ENCODE peak calls at places on chromosomes 7 and 10, in six cellular contexts. One of them, this sample, is unnamed.

GRCh38 chr10:80290474-80291220 is 1.2 kb upstream of the MAT1A start:
- DNase-seq in NCI-H82: no peak
- DNase-seq in activated T-helper 9 cell treated with anti-CD3 and anti-CD28 coated beads, Interleukin-2, amount 50 U/mL, for 16 hours: no peak
- DNase-seq in activated CD4-positive, alpha-beta T cell treated with anti-CD3 and anti-CD28 coated beads, Interleukin-2, amount 10 ng/mL, durations not matched to agents 7 days and 5 days: no peak
- DNase-seq in GM10248: no peak
- DNase-seq in NCI-H2171 treated with DMSO at 0.1 percent for 48 hours: no peak
- DNase-seq in this sample: no peak

GRCh38 chr10:92087750-92088395 is 164.3 kb downstream of the BTAF1 start:
- DNase-seq in NCI-H82: peak
- DNase-seq in activated T-helper 9 cell treated with anti-CD3 and anti-CD28 coated beads, Interleukin-2, amount 50 U/mL, for 16 hours: peak
- DNase-seq in activated CD4-positive, alpha-beta T cell treated with anti-CD3 and anti-CD28 coated beads, Interleukin-2, amount 10 ng/mL, durations not matched to agents 7 days and 5 days: peak
- DNase-seq in GM10248: peak
- DNase-seq in NCI-H2171 treated with DMSO at 0.1 percent for 48 hours: peak
- DNase-seq in this sample: peak

GRCh38 chr7:138120140-138120827 is 44.0 kb downstream of the AKR1D1 start:
- DNase-seq in NCI-H82: no peak
- DNase-seq in activated T-helper 9 cell treated with anti-CD3 and anti-CD28 coated beads, Interleukin-2, amount 50 U/mL, for 16 hours: no peak
- DNase-seq in activated CD4-positive, alpha-beta T cell treated with anti-CD3 and anti-CD28 coated beads, Interleukin-2, amount 10 ng/mL, durations not matched to agents 7 days and 5 days: no peak
- DNase-seq in GM10248: no peak
- DNase-seq in NCI-H2171 treated with DMSO at 0.1 percent for 48 hours: no peak
- DNase-seq in this sample: no peak

GRCh38 chr7:92754756-92755581 is 81.4 kb downstream of the CDK6 start:
- DNase-seq in NCI-H82: peak
- DNase-seq in activated T-helper 9 cell treated with anti-CD3 and anti-CD28 coated beads, Interleukin-2, amount 50 U/mL, for 16 hours: no peak
- DNase-seq in activated CD4-positive, alpha-beta T cell treated with anti-CD3 and anti-CD28 coated beads, Interleukin-2, amount 10 ng/mL, durations not matched to agents 7 days and 5 days: no peak
- DNase-seq in GM10248: no peak
- DNase-seq in NCI-H2171 treated with DMSO at 0.1 percent for 48 hours: peak
- DNase-seq in this sample: peak

GRCh38 chr10:37124532-37124931 is 866 bp upstream of the ANKRD30A start:
- DNase-seq in NCI-H82: no peak
- DNase-seq in activated T-helper 9 cell treated with anti-CD3 and anti-CD28 coated beads, Interleukin-2, amount 50 U/mL, for 16 hours: no peak
- DNase-seq in activated CD4-positive, alpha-beta T cell treated with anti-CD3 and anti-CD28 coated beads, Interleukin-2, amount 10 ng/mL, durations not matched to agents 7 days and 5 days: no peak
- DNase-seq in GM10248: no peak
- DNase-seq in NCI-H2171 treated with DMSO at 0.1 percent for 48 hours: no peak
- DNase-seq in this sample: no peak

GRCh38 chr7:68576366-68576765 is 1021.9 kb upstream of the AUTS2 start:
- DNase-seq in NCI-H82: no peak
- DNase-seq in activated T-helper 9 cell treated with anti-CD3 and anti-CD28 coated beads, Interleukin-2, amount 50 U/mL, for 16 hours: no peak
- DNase-seq in activated CD4-positive, alpha-beta T cell treated with anti-CD3 and anti-CD28 coated beads, Interleukin-2, amount 10 ng/mL, durations not matched to agents 7 days and 5 days: no peak
- DNase-seq in GM10248: no peak
- DNase-seq in NCI-H2171 treated with DMSO at 0.1 percent for 48 hours: no peak
- DNase-seq in this sample: no peak

GRCh38 chr10:119455609-119456434 is 86.7 kb downstream of the RGS10 start:
- DNase-seq in NCI-H82: no peak
- DNase-seq in activated T-helper 9 cell treated with anti-CD3 and anti-CD28 coated beads, Interleukin-2, amount 50 U/mL, for 16 hours: no peak
- DNase-seq in activated CD4-positive, alpha-beta T cell treated with anti-CD3 and anti-CD28 coated beads, Interleukin-2, amount 10 ng/mL, durations not matched to agents 7 days and 5 days: no peak
- DNase-seq in GM10248: peak
- DNase-seq in NCI-H2171 treated with DMSO at 0.1 percent for 48 hours: no peak
- DNase-seq in this sample: no peak

GRCh38 chr10:13528875-13529713 is at the start of gene BEND7:
- DNase-seq in NCI-H82: peak
- DNase-seq in activated T-helper 9 cell treated with anti-CD3 and anti-CD28 coated beads, Interleukin-2, amount 50 U/mL, for 16 hours: no peak
- DNase-seq in activated CD4-positive, alpha-beta T cell treated with anti-CD3 and anti-CD28 coated beads, Interleukin-2, amount 10 ng/mL, durations not matched to agents 7 days and 5 days: no peak
- DNase-seq in GM10248: peak
- DNase-seq in NCI-H2171 treated with DMSO at 0.1 percent for 48 hours: peak
- DNase-seq in this sample: peak

GRCh38 chr10:119191881-119192280 is 13.3 kb upstream of the PRDX3 start:
- DNase-seq in NCI-H82: no peak
- DNase-seq in activated T-helper 9 cell treated with anti-CD3 and anti-CD28 coated beads, Interleukin-2, amount 50 U/mL, for 16 hours: no peak
- DNase-seq in activated CD4-positive, alpha-beta T cell treated with anti-CD3 and anti-CD28 coated beads, Interleukin-2, amount 10 ng/mL, durations not matched to agents 7 days and 5 days: no peak
- DNase-seq in GM10248: no peak
- DNase-seq in NCI-H2171 treated with DMSO at 0.1 percent for 48 hours: no peak
- DNase-seq in this sample: no peak

GRCh38 chr10:132973903-132974241 is 31.5 kb upstream of the CFAP46 start:
- DNase-seq in NCI-H82: no peak
- DNase-seq in activated T-helper 9 cell treated with anti-CD3 and anti-CD28 coated beads, Interleukin-2, amount 50 U/mL, for 16 hours: no peak
- DNase-seq in activated CD4-positive, alpha-beta T cell treated with anti-CD3 and anti-CD28 coated beads, Interleukin-2, amount 10 ng/mL, durations not matched to agents 7 days and 5 days: no peak
- DNase-seq in GM10248: no peak
- DNase-seq in NCI-H2171 treated with DMSO at 0.1 percent for 48 hours: no peak
- DNase-seq in this sample: no peak

GRCh38 chr7:155935005-155935557 is 122.8 kb upstream of the SHH start:
- DNase-seq in NCI-H82: no peak
- DNase-seq in activated T-helper 9 cell treated with anti-CD3 and anti-CD28 coated beads, Interleukin-2, amount 50 U/mL, for 16 hours: no peak
- DNase-seq in activated CD4-positive, alpha-beta T cell treated with anti-CD3 and anti-CD28 coated beads, Interleukin-2, amount 10 ng/mL, durations not matched to agents 7 days and 5 days: no peak
- DNase-seq in GM10248: no peak
- DNase-seq in NCI-H2171 treated with DMSO at 0.1 percent for 48 hours: no peak
- DNase-seq in this sample: no peak

GRCh38 chr7:122225874-122226273 is 78.7 kb downstream of the FEZF1 start:
- DNase-seq in NCI-H82: no peak
- DNase-seq in activated T-helper 9 cell treated with anti-CD3 and anti-CD28 coated beads, Interleukin-2, amount 50 U/mL, for 16 hours: no peak
- DNase-seq in activated CD4-positive, alpha-beta T cell treated with anti-CD3 and anti-CD28 coated beads, Interleukin-2, amount 10 ng/mL, durations not matched to agents 7 days and 5 days: no peak
- DNase-seq in GM10248: no peak
- DNase-seq in NCI-H2171 treated with DMSO at 0.1 percent for 48 hours: no peak
- DNase-seq in this sample: no peak

GRCh38 chr7:156792611-156793010 is 100.4 kb downstream of the LMBR1 start:
- DNase-seq in NCI-H82: no peak
- DNase-seq in activated T-helper 9 cell treated with anti-CD3 and anti-CD28 coated beads, Interleukin-2, amount 50 U/mL, for 16 hours: no peak
- DNase-seq in activated CD4-positive, alpha-beta T cell treated with anti-CD3 and anti-CD28 coated beads, Interleukin-2, amount 10 ng/mL, durations not matched to agents 7 days and 5 days: no peak
- DNase-seq in GM10248: no peak
- DNase-seq in NCI-H2171 treated with DMSO at 0.1 percent for 48 hours: peak
- DNase-seq in this sample: no peak

GRCh38 chr7:152869677-152870051 is 110.1 kb downstream of the ACTR3B start:
- DNase-seq in NCI-H82: no peak
- DNase-seq in activated T-helper 9 cell treated with anti-CD3 and anti-CD28 coated beads, Interleukin-2, amount 50 U/mL, for 16 hours: no peak
- DNase-seq in activated CD4-positive, alpha-beta T cell treated with anti-CD3 and anti-CD28 coated beads, Interleukin-2, amount 10 ng/mL, durations not matched to agents 7 days and 5 days: no peak
- DNase-seq in GM10248: no peak
- DNase-seq in NCI-H2171 treated with DMSO at 0.1 percent for 48 hours: no peak
- DNase-seq in this sample: no peak

GRCh38 chr10:119724630-119725549 is 960 bp upstream of the INPP5F start:
- DNase-seq in NCI-H82: peak
- DNase-seq in activated T-helper 9 cell treated with anti-CD3 and anti-CD28 coated beads, Interleukin-2, amount 50 U/mL, for 16 hours: no peak
- DNase-seq in activated CD4-positive, alpha-beta T cell treated with anti-CD3 and anti-CD28 coated beads, Interleukin-2, amount 10 ng/mL, durations not matched to agents 7 days and 5 days: no peak
- DNase-seq in GM10248: peak
- DNase-seq in NCI-H2171 treated with DMSO at 0.1 percent for 48 hours: peak
- DNase-seq in this sample: peak

GRCh38 chr10:96138102-96138501 is 8.0 kb downstream of the ZNF518A start:
- DNase-seq in NCI-H82: no peak
- DNase-seq in activated T-helper 9 cell treated with anti-CD3 and anti-CD28 coated beads, Interleukin-2, amount 50 U/mL, for 16 hours: no peak
- DNase-seq in activated CD4-positive, alpha-beta T cell treated with anti-CD3 and anti-CD28 coated beads, Interleukin-2, amount 10 ng/mL, durations not matched to agents 7 days and 5 days: no peak
- DNase-seq in GM10248: peak
- DNase-seq in NCI-H2171 treated with DMSO at 0.1 percent for 48 hours: no peak
- DNase-seq in this sample: no peak

GRCh38 chr7:35785250-35785649 is 15.6 kb upstream of the SEPTIN7 start:
- DNase-seq in NCI-H82: no peak
- DNase-seq in activated T-helper 9 cell treated with anti-CD3 and anti-CD28 coated beads, Interleukin-2, amount 50 U/mL, for 16 hours: no peak
- DNase-seq in activated CD4-positive, alpha-beta T cell treated with anti-CD3 and anti-CD28 coated beads, Interleukin-2, amount 10 ng/mL, durations not matched to agents 7 days and 5 days: no peak
- DNase-seq in GM10248: no peak
- DNase-seq in NCI-H2171 treated with DMSO at 0.1 percent for 48 hours: no peak
- DNase-seq in this sample: no peak

GRCh38 chr10:124240721-124241350 is 147.4 kb upstream of the CHST15 start:
- DNase-seq in NCI-H82: no peak
- DNase-seq in activated T-helper 9 cell treated with anti-CD3 and anti-CD28 coated beads, Interleukin-2, amount 50 U/mL, for 16 hours: no peak
- DNase-seq in activated CD4-positive, alpha-beta T cell treated with anti-CD3 and anti-CD28 coated beads, Interleukin-2, amount 10 ng/mL, durations not matched to agents 7 days and 5 days: no peak
- DNase-seq in GM10248: no peak
- DNase-seq in NCI-H2171 treated with DMSO at 0.1 percent for 48 hours: no peak
- DNase-seq in this sample: no peak

GRCh38 chr10:124493191-124493936 is 31.7 kb downstream of the LHPP start:
- DNase-seq in NCI-H82: no peak
- DNase-seq in activated T-helper 9 cell treated with anti-CD3 and anti-CD28 coated beads, Interleukin-2, amount 50 U/mL, for 16 hours: no peak
- DNase-seq in activated CD4-positive, alpha-beta T cell treated with anti-CD3 and anti-CD28 coated beads, Interleukin-2, amount 10 ng/mL, durations not matched to agents 7 days and 5 days: no peak
- DNase-seq in GM10248: no peak
- DNase-seq in NCI-H2171 treated with DMSO at 0.1 percent for 48 hours: no peak
- DNase-seq in this sample: peak

GRCh38 chr10:48463318-48464003 is 141.4 kb downstream of the ARHGAP22 start:
- DNase-seq in NCI-H82: no peak
- DNase-seq in activated T-helper 9 cell treated with anti-CD3 and anti-CD28 coated beads, Interleukin-2, amount 50 U/mL, for 16 hours: no peak
- DNase-seq in activated CD4-positive, alpha-beta T cell treated with anti-CD3 and anti-CD28 coated beads, Interleukin-2, amount 10 ng/mL, durations not matched to agents 7 days and 5 days: no peak
- DNase-seq in GM10248: no peak
- DNase-seq in NCI-H2171 treated with DMSO at 0.1 percent for 48 hours: no peak
- DNase-seq in this sample: no peak

GRCh38 chr7:475951-476441 is 43.6 kb downstream of the PDGFA start:
- DNase-seq in NCI-H82: no peak
- DNase-seq in activated T-helper 9 cell treated with anti-CD3 and anti-CD28 coated beads, Interleukin-2, amount 50 U/mL, for 16 hours: no peak
- DNase-seq in activated CD4-positive, alpha-beta T cell treated with anti-CD3 and anti-CD28 coated beads, Interleukin-2, amount 10 ng/mL, durations not matched to agents 7 days and 5 days: no peak
- DNase-seq in GM10248: no peak
- DNase-seq in NCI-H2171 treated with DMSO at 0.1 percent for 48 hours: no peak
- DNase-seq in this sample: no peak

GRCh38 chr10:62037166-62037831 is 135.8 kb downstream of the ARID5B start:
- DNase-seq in NCI-H82: no peak
- DNase-seq in activated T-helper 9 cell treated with anti-CD3 and anti-CD28 coated beads, Interleukin-2, amount 50 U/mL, for 16 hours: no peak
- DNase-seq in activated CD4-positive, alpha-beta T cell treated with anti-CD3 and anti-CD28 coated beads, Interleukin-2, amount 10 ng/mL, durations not matched to agents 7 days and 5 days: no peak
- DNase-seq in GM10248: no peak
- DNase-seq in NCI-H2171 treated with DMSO at 0.1 percent for 48 hours: no peak
- DNase-seq in this sample: no peak

GRCh38 chr7:80722596-80723141 is 84.2 kb downstream of the CD36 start:
- DNase-seq in NCI-H82: peak
- DNase-seq in activated T-helper 9 cell treated with anti-CD3 and anti-CD28 coated beads, Interleukin-2, amount 50 U/mL, for 16 hours: no peak
- DNase-seq in activated CD4-positive, alpha-beta T cell treated with anti-CD3 and anti-CD28 coated beads, Interleukin-2, amount 10 ng/mL, durations not matched to agents 7 days and 5 days: no peak
- DNase-seq in GM10248: no peak
- DNase-seq in NCI-H2171 treated with DMSO at 0.1 percent for 48 hours: no peak
- DNase-seq in this sample: no peak

GRCh38 chr10:60335708-60336107 is 54.0 kb downstream of the ANK3 start:
- DNase-seq in NCI-H82: peak
- DNase-seq in activated T-helper 9 cell treated with anti-CD3 and anti-CD28 coated beads, Interleukin-2, amount 50 U/mL, for 16 hours: no peak
- DNase-seq in activated CD4-positive, alpha-beta T cell treated with anti-CD3 and anti-CD28 coated beads, Interleukin-2, amount 10 ng/mL, durations not matched to agents 7 days and 5 days: no peak
- DNase-seq in GM10248: no peak
- DNase-seq in NCI-H2171 treated with DMSO at 0.1 percent for 48 hours: no peak
- DNase-seq in this sample: no peak

GRCh38 chr7:48389977-48390376 is 218.7 kb downstream of the ABCA13 start:
- DNase-seq in NCI-H82: no peak
- DNase-seq in activated T-helper 9 cell treated with anti-CD3 and anti-CD28 coated beads, Interleukin-2, amount 50 U/mL, for 16 hours: no peak
- DNase-seq in activated CD4-positive, alpha-beta T cell treated with anti-CD3 and anti-CD28 coated beads, Interleukin-2, amount 10 ng/mL, durations not matched to agents 7 days and 5 days: no peak
- DNase-seq in GM10248: no peak
- DNase-seq in NCI-H2171 treated with DMSO at 0.1 percent for 48 hours: no peak
- DNase-seq in this sample: no peak

GRCh38 chr10:66934711-66935110 is 8.9 kb downstream of the LRRTM3 start:
- DNase-seq in NCI-H82: no peak
- DNase-seq in activated T-helper 9 cell treated with anti-CD3 and anti-CD28 coated beads, Interleukin-2, amount 50 U/mL, for 16 hours: no peak
- DNase-seq in activated CD4-positive, alpha-beta T cell treated with anti-CD3 and anti-CD28 coated beads, Interleukin-2, amount 10 ng/mL, durations not matched to agents 7 days and 5 days: no peak
- DNase-seq in GM10248: no peak
- DNase-seq in NCI-H2171 treated with DMSO at 0.1 percent for 48 hours: no peak
- DNase-seq in this sample: no peak

GRCh38 chr10:54203426-54203825 is 597.6 kb downstream of the PCDH15 start:
- DNase-seq in NCI-H82: no peak
- DNase-seq in activated T-helper 9 cell treated with anti-CD3 and anti-CD28 coated beads, Interleukin-2, amount 50 U/mL, for 16 hours: no peak
- DNase-seq in activated CD4-positive, alpha-beta T cell treated with anti-CD3 and anti-CD28 coated beads, Interleukin-2, amount 10 ng/mL, durations not matched to agents 7 days and 5 days: no peak
- DNase-seq in GM10248: no peak
- DNase-seq in NCI-H2171 treated with DMSO at 0.1 percent for 48 hours: no peak
- DNase-seq in this sample: no peak

GRCh38 chr7:130135208-130136205 is 65.2 kb downstream of the KLHDC10 start:
- DNase-seq in NCI-H82: no peak
- DNase-seq in activated T-helper 9 cell treated with anti-CD3 and anti-CD28 coated beads, Interleukin-2, amount 50 U/mL, for 16 hours: no peak
- DNase-seq in activated CD4-positive, alpha-beta T cell treated with anti-CD3 and anti-CD28 coated beads, Interleukin-2, amount 10 ng/mL, durations not matched to agents 7 days and 5 days: no peak
- DNase-seq in GM10248: no peak
- DNase-seq in NCI-H2171 treated with DMSO at 0.1 percent for 48 hours: no peak
- DNase-seq in this sample: no peak

GRCh38 chr10:470339-471003 is 219.0 kb downstream of the DIP2C start:
- DNase-seq in NCI-H82: no peak
- DNase-seq in activated T-helper 9 cell treated with anti-CD3 and anti-CD28 coated beads, Interleukin-2, amount 50 U/mL, for 16 hours: no peak
- DNase-seq in activated CD4-positive, alpha-beta T cell treated with anti-CD3 and anti-CD28 coated beads, Interleukin-2, amount 10 ng/mL, durations not matched to agents 7 days and 5 days: peak
- DNase-seq in GM10248: no peak
- DNase-seq in NCI-H2171 treated with DMSO at 0.1 percent for 48 hours: no peak
- DNase-seq in this sample: no peak

GRCh38 chr10:102455893-102456471 is 4.6 kb upstream of the C10orf95 start:
- DNase-seq in NCI-H82: peak
- DNase-seq in activated T-helper 9 cell treated with anti-CD3 and anti-CD28 coated beads, Interleukin-2, amount 50 U/mL, for 16 hours: no peak
- DNase-seq in activated CD4-positive, alpha-beta T cell treated with anti-CD3 and anti-CD28 coated beads, Interleukin-2, amount 10 ng/mL, durations not matched to agents 7 days and 5 days: no peak
- DNase-seq in GM10248: no peak
- DNase-seq in NCI-H2171 treated with DMSO at 0.1 percent for 48 hours: no peak
- DNase-seq in this sample: peak

GRCh38 chr7:44847920-44848634 is at the start of gene H2AZ2:
- DNase-seq in NCI-H82: peak
- DNase-seq in activated T-helper 9 cell treated with anti-CD3 and anti-CD28 coated beads, Interleukin-2, amount 50 U/mL, for 16 hours: peak
- DNase-seq in activated CD4-positive, alpha-beta T cell treated with anti-CD3 and anti-CD28 coated beads, Interleukin-2, amount 10 ng/mL, durations not matched to agents 7 days and 5 days: peak
- DNase-seq in GM10248: peak
- DNase-seq in NCI-H2171 treated with DMSO at 0.1 percent for 48 hours: peak
- DNase-seq in this sample: peak

GRCh38 chr7:53315986-53316385 is 280.6 kb downstream of the POM121L12 start:
- DNase-seq in NCI-H82: no peak
- DNase-seq in activated T-helper 9 cell treated with anti-CD3 and anti-CD28 coated beads, Interleukin-2, amount 50 U/mL, for 16 hours: no peak
- DNase-seq in activated CD4-positive, alpha-beta T cell treated with anti-CD3 and anti-CD28 coated beads, Interleukin-2, amount 10 ng/mL, durations not matched to agents 7 days and 5 days: no peak
- DNase-seq in GM10248: no peak
- DNase-seq in NCI-H2171 treated with DMSO at 0.1 percent for 48 hours: no peak
- DNase-seq in this sample: no peak

GRCh38 chr10:31999261-31999660 is 57.0 kb downstream of the KIF5B start:
- DNase-seq in NCI-H82: no peak
- DNase-seq in activated T-helper 9 cell treated with anti-CD3 and anti-CD28 coated beads, Interleukin-2, amount 50 U/mL, for 16 hours: no peak
- DNase-seq in activated CD4-positive, alpha-beta T cell treated with anti-CD3 and anti-CD28 coated beads, Interleukin-2, amount 10 ng/mL, durations not matched to agents 7 days and 5 days: no peak
- DNase-seq in GM10248: no peak
- DNase-seq in NCI-H2171 treated with DMSO at 0.1 percent for 48 hours: no peak
- DNase-seq in this sample: no peak

GRCh38 chr7:1673581-1674102 is 3.6 kb downstream of the ELFN1 start:
- DNase-seq in NCI-H82: no peak
- DNase-seq in activated T-helper 9 cell treated with anti-CD3 and anti-CD28 coated beads, Interleukin-2, amount 50 U/mL, for 16 hours: no peak
- DNase-seq in activated CD4-positive, alpha-beta T cell treated with anti-CD3 and anti-CD28 coated beads, Interleukin-2, amount 10 ng/mL, durations not matched to agents 7 days and 5 days: no peak
- DNase-seq in GM10248: peak
- DNase-seq in NCI-H2171 treated with DMSO at 0.1 percent for 48 hours: no peak
- DNase-seq in this sample: no peak

GRCh38 chr7:87474533-87475358 is 734 bp downstream of the ABCB4 start:
- DNase-seq in NCI-H82: peak
- DNase-seq in activated T-helper 9 cell treated with anti-CD3 and anti-CD28 coated beads, Interleukin-2, amount 50 U/mL, for 16 hours: no peak
- DNase-seq in activated CD4-positive, alpha-beta T cell treated with anti-CD3 and anti-CD28 coated beads, Interleukin-2, amount 10 ng/mL, durations not matched to agents 7 days and 5 days: no peak
- DNase-seq in GM10248: peak
- DNase-seq in NCI-H2171 treated with DMSO at 0.1 percent for 48 hours: no peak
- DNase-seq in this sample: no peak

GRCh38 chr7:111137296-111138195 is 46.6 kb downstream of the LRRN3 start:
- DNase-seq in NCI-H82: no peak
- DNase-seq in activated T-helper 9 cell treated with anti-CD3 and anti-CD28 coated beads, Interleukin-2, amount 50 U/mL, for 16 hours: peak
- DNase-seq in activated CD4-positive, alpha-beta T cell treated with anti-CD3 and anti-CD28 coated beads, Interleukin-2, amount 10 ng/mL, durations not matched to agents 7 days and 5 days: peak
- DNase-seq in GM10248: no peak
- DNase-seq in NCI-H2171 treated with DMSO at 0.1 percent for 48 hours: no peak
- DNase-seq in this sample: no peak

This sample was measured in NCI-H524.